ENCODE peak calls at places on chromosomes 6 and 20, in nine cellular contexts. One of them, this sample, is unnamed.
A peak's percentile ranks its signal among the peaks of the same experiment; 100 is the strongest.

GRCh38 chr6:31116661-31117385 is 2.2 kb downstream of the PSORS1C1 start:
- DNase-seq in non-pigmented ciliary epithelial cell: no peak
- DNase-seq in HS-5: no peak
- DNase-seq in neural crest cell: no peak
- DNase-seq in NCI-H69: peak; percentile 18
- DNase-seq in HepG2: no peak
- DNase-seq in NCI-H2081: no peak
- DNase-seq in EL: no peak
- DNase-seq in T-helper 17 cell: no peak
- DNase-seq in this sample: no peak

GRCh38 chr20:7459123-7459522 is 481.1 kb downstream of the HAO1 start:
- DNase-seq in HS-5: no peak
- DNase-seq in EL: no peak
- DNase-seq in NCI-H2081: no peak
- DNase-seq in HepG2: no peak
- DNase-seq in neural crest cell: no peak
- DNase-seq in non-pigmented ciliary epithelial cell: no peak
- DNase-seq in T-helper 17 cell: no peak
- DNase-seq in NCI-H69: peak; percentile 11
- DNase-seq in this sample: no peak

GRCh38 chr6:169489642-169490408 is 212.0 kb downstream of the WDR27 start:
- DNase-seq in HepG2: no peak
- DNase-seq in T-helper 17 cell: no peak
- DNase-seq in neural crest cell: no peak
- DNase-seq in HS-5: no peak
- DNase-seq in non-pigmented ciliary epithelial cell: no peak
- DNase-seq in NCI-H2081: no peak
- DNase-seq in EL: no peak
- DNase-seq in NCI-H69: no peak
- DNase-seq in this sample: no peak

GRCh38 chr20:49558826-49559225 is 9.1 kb downstream of the PTGIS start:
- DNase-seq in HepG2: no peak
- DNase-seq in EL: no peak
- DNase-seq in neural crest cell: no peak
- DNase-seq in NCI-H69: no peak
- DNase-seq in NCI-H2081: no peak
- DNase-seq in T-helper 17 cell: no peak
- DNase-seq in HS-5: no peak
- DNase-seq in non-pigmented ciliary epithelial cell: no peak
- DNase-seq in this sample: no peak

GRCh38 chr6:95815389-95816056 is 200.3 kb upstream of the FUT9 start:
- DNase-seq in T-helper 17 cell: no peak
- DNase-seq in non-pigmented ciliary epithelial cell: no peak
- DNase-seq in NCI-H2081: no peak
- DNase-seq in NCI-H69: no peak
- DNase-seq in EL: no peak
- DNase-seq in neural crest cell: no peak
- DNase-seq in HepG2: peak; percentile 99
- DNase-seq in HS-5: no peak
- DNase-seq in this sample: no peak

GRCh38 chr20:13255356-13255755 is 34.3 kb downstream of the ISM1 start:
- DNase-seq in T-helper 17 cell: no peak
- DNase-seq in neural crest cell: no peak
- DNase-seq in NCI-H69: no peak
- DNase-seq in NCI-H2081: no peak
- DNase-seq in HS-5: no peak
- DNase-seq in non-pigmented ciliary epithelial cell: no peak
- DNase-seq in EL: no peak
- DNase-seq in HepG2: no peak
- DNase-seq in this sample: no peak

GRCh38 chr6:44672838-44673237 is 285.3 kb downstream of the CDC5L start:
- DNase-seq in non-pigmented ciliary epithelial cell: no peak
- DNase-seq in HS-5: no peak
- DNase-seq in T-helper 17 cell: no peak
- DNase-seq in HepG2: no peak
- DNase-seq in NCI-H2081: no peak
- DNase-seq in neural crest cell: no peak
- DNase-seq in NCI-H69: no peak
- DNase-seq in EL: no peak
- DNase-seq in this sample: no peak

GRCh38 chr6:139364302-139364981 is 10.0 kb downstream of the CITED2 start:
- DNase-seq in non-pigmented ciliary epithelial cell: no peak
- DNase-seq in T-helper 17 cell: no peak
- DNase-seq in NCI-H2081: peak; percentile 29
- DNase-seq in NCI-H69: peak; percentile 85
- DNase-seq in HS-5: no peak
- DNase-seq in neural crest cell: no peak
- DNase-seq in HepG2: no peak
- DNase-seq in EL: peak; percentile 66
- DNase-seq in this sample: peak; percentile 63

GRCh38 chr20:51014797-51015722 is 7.8 kb downstream of the KCNG1 start:
- DNase-seq in EL: peak; percentile 69
- DNase-seq in T-helper 17 cell: no peak
- DNase-seq in HepG2: peak; percentile 47
- DNase-seq in NCI-H69: peak; percentile 54
- DNase-seq in neural crest cell: peak; percentile 83
- DNase-seq in HS-5: no peak
- DNase-seq in non-pigmented ciliary epithelial cell: no peak
- DNase-seq in NCI-H2081: peak; percentile 54
- DNase-seq in this sample: peak; percentile 73

GRCh38 chr6:138403324-138403800 is 661 bp upstream of the HEBP2 start:
- DNase-seq in T-helper 17 cell: peak; percentile 12
- DNase-seq in neural crest cell: peak; percentile 48
- DNase-seq in EL: peak; percentile 29
- DNase-seq in HepG2: no peak
- DNase-seq in non-pigmented ciliary epithelial cell: no peak
- DNase-seq in HS-5: no peak
- DNase-seq in NCI-H2081: no peak
- DNase-seq in NCI-H69: peak; percentile 68
- DNase-seq in this sample: no peak

GRCh38 chr6:143843689-143844405 is 709 bp downstream of the LTV1 start:
- DNase-seq in neural crest cell: no peak
- DNase-seq in EL: peak; percentile 3
- DNase-seq in HS-5: no peak
- DNase-seq in NCI-H69: peak; percentile 50
- DNase-seq in T-helper 17 cell: no peak
- DNase-seq in NCI-H2081: no peak
- DNase-seq in non-pigmented ciliary epithelial cell: no peak
- DNase-seq in HepG2: peak; percentile 13
- DNase-seq in this sample: peak; percentile 11

GRCh38 chr6:159257846-159258245 is 88.6 kb downstream of the FNDC1 start:
- DNase-seq in NCI-H69: no peak
- DNase-seq in non-pigmented ciliary epithelial cell: no peak
- DNase-seq in T-helper 17 cell: no peak
- DNase-seq in NCI-H2081: no peak
- DNase-seq in HS-5: no peak
- DNase-seq in neural crest cell: no peak
- DNase-seq in EL: no peak
- DNase-seq in HepG2: no peak
- DNase-seq in this sample: no peak

GRCh38 chr20:61109221-61109805 is 142.7 kb upstream of the CDH4 start:
- DNase-seq in NCI-H69: no peak
- DNase-seq in EL: no peak
- DNase-seq in non-pigmented ciliary epithelial cell: no peak
- DNase-seq in NCI-H2081: no peak
- DNase-seq in T-helper 17 cell: no peak
- DNase-seq in HepG2: no peak
- DNase-seq in neural crest cell: no peak
- DNase-seq in HS-5: no peak
- DNase-seq in this sample: no peak

GRCh38 chr6:39416728-39417127 is 94.2 kb upstream of the KCNK16 start:
- DNase-seq in EL: peak; percentile 98
- DNase-seq in T-helper 17 cell: no peak
- DNase-seq in non-pigmented ciliary epithelial cell: no peak
- DNase-seq in HepG2: no peak
- DNase-seq in NCI-H2081: no peak
- DNase-seq in neural crest cell: no peak
- DNase-seq in HS-5: peak; percentile 87
- DNase-seq in NCI-H69: peak; percentile 49
- DNase-seq in this sample: peak; percentile 40

GRCh38 chr6:21263531-21264287 is 329.8 kb upstream of the SOX4 start:
- DNase-seq in NCI-H69: peak; percentile 91
- DNase-seq in neural crest cell: no peak
- DNase-seq in HepG2: no peak
- DNase-seq in NCI-H2081: peak; percentile 62
- DNase-seq in EL: peak; percentile 64
- DNase-seq in HS-5: no peak
- DNase-seq in non-pigmented ciliary epithelial cell: peak; percentile 54
- DNase-seq in T-helper 17 cell: no peak
- DNase-seq in this sample: no peak

GRCh38 chr6:169225131-169225576 is 28.5 kb downstream of the THBS2 start:
- DNase-seq in HepG2: no peak
- DNase-seq in NCI-H69: no peak
- DNase-seq in T-helper 17 cell: no peak
- DNase-seq in EL: no peak
- DNase-seq in non-pigmented ciliary epithelial cell: no peak
- DNase-seq in neural crest cell: no peak
- DNase-seq in NCI-H2081: no peak
- DNase-seq in HS-5: no peak
- DNase-seq in this sample: no peak

GRCh38 chr20:7411075-7411474 is 529.2 kb downstream of the HAO1 start:
- DNase-seq in NCI-H2081: no peak
- DNase-seq in non-pigmented ciliary epithelial cell: no peak
- DNase-seq in HepG2: no peak
- DNase-seq in EL: no peak
- DNase-seq in NCI-H69: peak; percentile 80
- DNase-seq in neural crest cell: no peak
- DNase-seq in HS-5: no peak
- DNase-seq in T-helper 17 cell: no peak
- DNase-seq in this sample: no peak

GRCh38 chr6:63634630-63635029 is 972 bp upstream of the PHF3 start:
- DNase-seq in EL: no peak
- DNase-seq in NCI-H2081: no peak
- DNase-seq in NCI-H69: peak; percentile 66
- DNase-seq in neural crest cell: no peak
- DNase-seq in T-helper 17 cell: no peak
- DNase-seq in non-pigmented ciliary epithelial cell: no peak
- DNase-seq in HepG2: peak; percentile 23
- DNase-seq in HS-5: no peak
- DNase-seq in this sample: no peak

GRCh38 chr6:70479236-70479635 is 65.9 kb downstream of the FAM135A start:
- DNase-seq in NCI-H2081: peak; percentile 7
- DNase-seq in EL: no peak
- DNase-seq in non-pigmented ciliary epithelial cell: peak; percentile 22
- DNase-seq in NCI-H69: peak; percentile 47
- DNase-seq in neural crest cell: no peak
- DNase-seq in T-helper 17 cell: no peak
- DNase-seq in HS-5: no peak
- DNase-seq in HepG2: no peak
- DNase-seq in this sample: peak; percentile 35

GRCh38 chr20:23515250-23515939 is 24.5 kb downstream of the CST8 start:
- DNase-seq in non-pigmented ciliary epithelial cell: no peak
- DNase-seq in EL: peak; percentile 69
- DNase-seq in NCI-H69: no peak
- DNase-seq in HS-5: no peak
- DNase-seq in neural crest cell: no peak
- DNase-seq in NCI-H2081: no peak
- DNase-seq in T-helper 17 cell: no peak
- DNase-seq in HepG2: no peak
- DNase-seq in this sample: peak; percentile 34

This sample was measured in IMR-90.